ENCODE peak calls at places on chromosomes 7 and 10, in ten cellular contexts. E is Calu3, V is nucleus accumbens, A is A549, H is gastrocnemius medialis, L is HCT116, U is neural progenitor cell, Q is non-pigmented ciliary epithelial cell, S is heart left ventricle, O is GM13977. J is an unnamed sample.

GRCh38 chr10:131667047-131667446 is 233.8 kb upstream of the PPP2R2D start:
- DNase-seq in L (no peak), S (no peak), E (no peak), O (no peak), H (no peak), A (no peak), U (no peak), Q (no peak), V (no peak), J (no peak)

GRCh38 chr10:121282264-121282663 is 316.0 kb downstream of the FGFR2 start:
- DNase-seq in A (no peak), Q (no peak), V (no peak), H (no peak), S (no peak), E (no peak), O (no peak), L (no peak), U (no peak), J (no peak)

GRCh38 chr7:16421333-16422099 is at the start of gene CRPPA:
- DNase-seq in Q (no peak), H (no peak), S (peak), E (peak), U (peak), A (no peak), V (peak), O (no peak), L (no peak), J (no peak)

GRCh38 chr7:148348466-148348865 is 242.1 kb upstream of the C7orf33 start:
- DNase-seq in H (no peak), A (no peak), S (no peak), V (no peak), O (no peak), Q (no peak), U (no peak), L (no peak), E (no peak), J (no peak)

GRCh38 chr7:1271656-1272055 is 39.0 kb downstream of the UNCX start:
- DNase-seq in A (no peak), V (no peak), Q (no peak), L (no peak), H (no peak), U (no peak), O (no peak), E (no peak), S (no peak), J (no peak)

GRCh38 chr7:145481985-145482384 is 634.6 kb upstream of the CNTNAP2 start:
- DNase-seq in Q (no peak), O (no peak), H (no peak), A (no peak), E (no peak), L (no peak), S (no peak), V (no peak), U (no peak), J (no peak)

GRCh38 chr10:120052964-120053363 is 160.4 kb downstream of the SEC23IP start:
- DNase-seq in S (no peak), E (no peak), V (no peak), Q (no peak), O (no peak), H (no peak), U (no peak), A (no peak), L (no peak), J (no peak)

GRCh38 chr7:131521651-131522163 is 34.7 kb downstream of the PODXL start:
- DNase-seq in V (no peak), H (peak), E (peak), Q (no peak), S (peak), L (no peak), U (peak), A (no peak), O (no peak), J (no peak)

GRCh38 chr7:89623018-89623672 is 531.1 kb upstream of the STEAP1 start:
- DNase-seq in E (peak), O (peak), L (peak), H (no peak), A (peak), U (peak), Q (peak), V (no peak), S (no peak), J (peak)

GRCh38 chr7:92915348-92915747 is 79.0 kb upstream of the CDK6 start:
- DNase-seq in O (no peak), Q (no peak), L (no peak), E (no peak), U (no peak), A (no peak), V (no peak), H (no peak), S (no peak), J (no peak)

GRCh38 chr7:134640842-134641715 is 5.6 kb upstream of the BPGM start:
- DNase-seq in A (no peak), S (no peak), E (no peak), L (no peak), V (no peak), H (no peak), U (no peak), Q (no peak), O (no peak), J (no peak)

GRCh38 chr10:122044045-122044661 is 55.2 kb downstream of the TACC2 start:
- DNase-seq in E (no peak), Q (no peak), H (peak), O (no peak), S (peak), L (no peak), V (no peak), U (peak), A (no peak), J (no peak)

GRCh38 chr10:89032141-89032814 is 41.7 kb downstream of the FAS start:
- DNase-seq in S (no peak), Q (peak), E (peak), O (peak), V (no peak), L (peak), A (peak), U (no peak), H (no peak), J (no peak)

GRCh38 chr10:72242675-72243074 is 26.6 kb upstream of the ASCC1 start:
- DNase-seq in A (no peak), E (no peak), S (peak), O (no peak), H (peak), U (no peak), Q (no peak), V (peak), L (no peak), J (no peak)